ENCODE peak calls at places on chromosomes 11 and 22, in nine cellular contexts. M is fibroblast of lung; E is activated naive CD4-positive, alpha-beta T cell treated with Interleukin-2 at 50 U/mL for 16 hours; B is lung; W is stimulated activated CD4-positive, alpha-beta T cell treated with anti-CD3 and anti-CD28 coated beads, Interleukin-15, amount 100 ng/mL, for 1 hour; N is naive thymus-derived CD8-positive, alpha-beta T cell; J is Calu3; T is NCI-H1092; O is NCI-H2107. Z is an unnamed sample.

GRCh38 chr11:68386331-68386978 is 74.1 kb downstream of the LRP5 start:
- DNase-seq in M (no peak), T (no peak), J (no peak), E (no peak), N (no peak), O (no peak), B (no peak), W (no peak), Z (no peak)

GRCh38 chr22:48236261-48236660 is 1473.8 kb downstream of the TBC1D22A start:
- DNase-seq in B (no peak), M (no peak), N (no peak), W (no peak), O (no peak), E (no peak), J (no peak), T (no peak), Z (no peak)

GRCh38 chr11:6736495-6737121 is 35.2 kb downstream of the OR2AG2 start:
- DNase-seq in M (peak; percentile 23), B (no peak), T (no peak), N (no peak), E (no peak), J (no peak), O (no peak), W (no peak), Z (no peak)

GRCh38 chr11:115928811-115929210 is 424.6 kb upstream of the CADM1 start:
- DNase-seq in B (no peak), T (no peak), W (no peak), J (no peak), O (no peak), N (no peak), M (no peak), E (no peak), Z (no peak)

GRCh38 chr11:102957953-102958352 is 2.4 kb upstream of the MMP13 start:
- DNase-seq in M (peak; percentile 65), W (no peak), E (no peak), O (no peak), N (no peak), B (no peak), J (no peak), T (no peak), Z (no peak)

GRCh38 chr22:40043086-40043485 is 48.3 kb downstream of the FAM83F start:
- DNase-seq in W (no peak), B (peak; percentile 59), J (no peak), O (no peak), M (no peak), E (no peak), N (no peak), T (no peak), Z (no peak)

GRCh38 chr11:61297741-61298140 is 2.6 kb upstream of the VWCE start:
- DNase-seq in W (no peak), N (no peak), T (no peak), B (no peak), J (no peak), O (no peak), E (no peak), M (peak; percentile 99), Z (peak; percentile 72)

GRCh38 chr11:87451400-87451799 is 413.7 kb downstream of the TMEM135 start:
- DNase-seq in T (no peak), J (no peak), B (no peak), O (no peak), W (no peak), M (peak; percentile 57), E (no peak), N (no peak), Z (peak; percentile 87)

GRCh38 chr11:106608677-106609076 is 409.6 kb downstream of the GUCY1A2 start:
- DNase-seq in N (no peak), M (peak; percentile 54), B (no peak), O (no peak), J (no peak), T (no peak), E (no peak), W (no peak), Z (no peak)

GRCh38 chr11:101523634-101524260 is 60.1 kb downstream of the TRPC6 start:
- DNase-seq in E (no peak), N (no peak), T (no peak), B (no peak), M (no peak), J (no peak), O (no peak), W (no peak), Z (no peak)

GRCh38 chr11:19711911-19712280 is 741 bp upstream of the NAV2 start:
- DNase-seq in O (no peak), M (no peak), T (no peak), N (no peak), E (peak; percentile 19), B (peak; percentile 30), J (no peak), W (no peak), Z (no peak)